ENCODE peak calls at places on chromosomes 2 and 18, in four cellular contexts. One of them, this sample, is unnamed.

GRCh38 chr2:70525032-70525431 is 28.6 kb downstream of the TGFA start:
- DNase-seq in H1: no peak
- DNase-seq in K562: no peak
- DNase-seq in HepG2: peak
- DNase-seq in this sample: peak

GRCh38 chr2:229083606-229084349 is 187.3 kb downstream of the PID1 start:
- DNase-seq in H1: no peak
- DNase-seq in HepG2: no peak
- DNase-seq in K562: no peak
- DNase-seq in this sample: no peak

GRCh38 chr2:15619510-15619909 is 27.8 kb downstream of the DDX1 start:
- DNase-seq in K562: no peak
- DNase-seq in HepG2: no peak
- DNase-seq in H1: no peak
- DNase-seq in this sample: no peak

GRCh38 chr2:55869637-55870325 is 53.8 kb downstream of the EFEMP1 start:
- DNase-seq in H1: no peak
- DNase-seq in K562: no peak
- DNase-seq in HepG2: no peak
- DNase-seq in this sample: no peak

GRCh38 chr2:41160439-41160838 is 708.5 kb upstream of the SLC8A1 start:
- DNase-seq in H1: no peak
- DNase-seq in HepG2: no peak
- DNase-seq in K562: no peak
- DNase-seq in this sample: no peak

GRCh38 chr2:230935132-230935435 is 10.0 kb upstream of the GPR55 start:
- DNase-seq in HepG2: no peak
- DNase-seq in H1: no peak
- DNase-seq in K562: no peak
- DNase-seq in this sample: no peak

GRCh38 chr2:174846218-174846617 is 81.9 kb upstream of the CHRNA1 start:
- DNase-seq in H1: no peak
- DNase-seq in HepG2: no peak
- DNase-seq in K562: no peak
- DNase-seq in this sample: no peak

GRCh38 chr2:39394427-39395002 is 42.6 kb downstream of the MAP4K3 start:
- DNase-seq in K562: no peak
- DNase-seq in H1: no peak
- DNase-seq in HepG2: no peak
- DNase-seq in this sample: no peak

GRCh38 chr2:44548221-44549098 is 186.7 kb downstream of the CAMKMT start:
- DNase-seq in HepG2: no peak
- DNase-seq in K562: no peak
- DNase-seq in H1: no peak
- DNase-seq in this sample: no peak

DNA sequence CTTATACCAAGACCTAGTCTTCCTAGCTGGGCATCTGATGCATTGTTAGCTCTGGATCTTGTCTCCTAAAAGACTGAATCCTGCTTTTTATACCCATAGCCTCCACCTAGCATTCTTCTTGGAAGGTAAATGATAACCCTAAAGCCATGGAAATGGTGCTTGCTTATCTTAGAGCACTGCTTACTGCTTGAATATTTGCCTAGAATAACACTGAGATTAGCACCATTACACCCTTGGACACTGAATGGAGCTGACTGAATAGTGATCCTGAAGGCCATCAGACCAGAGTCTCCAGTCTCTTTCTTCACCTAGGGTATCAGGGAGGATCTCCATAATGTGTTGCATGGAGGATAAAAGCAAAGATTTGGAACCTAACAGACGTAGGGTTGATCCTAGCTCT is 50.3 kb upstream of the UGP2 start:
- DNase-seq in HepG2: no peak
- DNase-seq in K562: no peak
- DNase-seq in H1: no peak
- DNase-seq in this sample: no peak
- H2AFZ ChIP-seq in HepG2: no peak
- H2AFZ ChIP-seq in K562: no peak
- H2AFZ ChIP-seq in H1: no peak
- H2AFZ ChIP-seq in this sample: no peak

GRCh38 chr2:8527031-8527430 is 154.8 kb upstream of the ID2 start:
- DNase-seq in HepG2: no peak
- DNase-seq in H1: no peak
- DNase-seq in K562: no peak
- DNase-seq in this sample: no peak
- TF ChIP-seq ZNF274 in HepG2: no peak
- TF ChIP-seq ZNF274 in H1: no peak
- TF ChIP-seq ZNF274 in K562: no peak
- TF ChIP-seq ZNF274 in this sample: no peak

DNA sequence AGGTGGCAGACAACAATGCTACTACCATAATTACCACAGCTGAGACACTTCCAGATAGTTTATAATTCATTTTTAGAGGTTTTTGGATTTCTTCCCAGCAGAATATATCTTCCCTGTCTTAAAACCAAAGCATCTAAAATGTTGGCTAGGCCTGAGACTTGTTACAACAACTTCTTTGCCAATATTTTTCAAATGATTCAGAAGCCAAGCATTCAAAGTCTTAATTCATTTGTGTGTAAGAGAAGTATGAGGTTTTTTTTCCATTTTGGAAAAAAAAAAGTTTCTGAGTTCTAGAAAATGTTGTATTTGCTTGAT is 32.9 kb downstream of the LAMA1 start:
- DNase-seq in H1: no peak
- DNase-seq in HepG2: no peak
- DNase-seq in K562: no peak
- DNase-seq in this sample: no peak
- TF ChIP-seq SRF in H1: no peak
- TF ChIP-seq SRF in HepG2: no peak
- TF ChIP-seq SRF in K562: no peak
- TF ChIP-seq SRF in this sample: no peak

DNA sequence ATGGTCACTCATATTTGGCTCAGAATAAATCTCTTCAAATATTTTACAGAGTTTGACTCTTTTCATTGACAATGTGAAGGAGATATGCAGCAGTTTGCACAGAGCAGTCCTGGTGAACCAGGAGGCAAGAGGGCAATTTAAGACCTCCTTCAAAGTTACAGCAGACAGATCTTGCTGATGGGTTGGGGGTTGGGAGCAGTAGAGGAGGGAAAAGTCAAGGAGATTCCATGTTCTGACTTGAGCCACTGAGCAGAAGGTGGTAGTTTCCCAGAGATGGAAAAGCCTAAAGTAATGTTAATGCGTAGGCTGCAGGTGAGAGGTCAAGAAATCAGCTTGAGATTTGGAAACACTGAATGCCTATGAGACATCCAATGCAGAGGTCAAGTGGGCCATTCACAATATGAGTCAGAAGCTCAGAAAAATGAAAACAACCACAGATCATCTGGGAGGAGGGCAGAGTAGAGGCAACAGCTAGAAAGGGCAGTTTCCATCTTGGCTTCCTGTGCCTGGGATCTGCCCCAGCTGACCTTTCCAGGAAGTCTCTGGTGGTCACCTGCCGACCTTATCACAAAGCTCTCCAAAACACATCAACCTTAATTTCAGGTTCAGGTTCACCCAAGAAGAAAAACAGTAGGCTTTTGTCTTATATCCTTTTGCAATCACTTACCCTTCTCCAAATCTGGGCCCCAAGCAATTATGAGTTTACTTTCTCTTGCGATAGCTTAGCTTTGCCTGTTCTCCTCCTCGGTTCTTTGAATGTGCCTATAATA is 197.5 kb upstream of the ARL4C start:
- DNase-seq in K562: no peak
- DNase-seq in H1: no peak
- DNase-seq in HepG2: peak
- DNase-seq in this sample: peak
- H2AFZ ChIP-seq in K562: no peak
- H2AFZ ChIP-seq in H1: peak
- H2AFZ ChIP-seq in HepG2: no peak
- H2AFZ ChIP-seq in this sample: no peak